ENCODE peak calls at places on chromosome 1, in nine cellular contexts. One of them, this sample, is unnamed. For H3K36me3, the result is how much of the 10 kb centered on the place peaks cover.

GRCh38 chr1:12473596-12474329 is 144.2 kb downstream of the DHRS3 start:
- DNase-seq in PC-3: no peak
- DNase-seq in cardiac muscle cell: no peak
- DNase-seq in ascending aorta: no peak
- DNase-seq in stomach: no peak
- DNase-seq in keratinocyte: no peak
- DNase-seq in effector memory CD4-positive, alpha-beta T cell: no peak
- DNase-seq in left lung: no peak
- DNase-seq in GM23248: no peak
- DNase-seq in this sample: no peak

GRCh38 chr1:59657873-59658465 is 156.8 kb upstream of the HOOK1 start:
- DNase-seq in effector memory CD4-positive, alpha-beta T cell: no peak
- DNase-seq in GM23248: no peak
- DNase-seq in left lung: no peak
- DNase-seq in cardiac muscle cell: no peak
- DNase-seq in stomach: no peak
- DNase-seq in ascending aorta: no peak
- DNase-seq in keratinocyte: no peak
- DNase-seq in PC-3: no peak
- DNase-seq in this sample: no peak

GRCh38 chr1:197173571-197174482 is 27.4 kb upstream of the ASPM start:
- DNase-seq in left lung: no peak
- DNase-seq in keratinocyte: no peak
- DNase-seq in GM23248: peak
- DNase-seq in cardiac muscle cell: peak
- DNase-seq in ascending aorta: no peak
- DNase-seq in PC-3: no peak
- DNase-seq in stomach: no peak
- DNase-seq in effector memory CD4-positive, alpha-beta T cell: no peak
- DNase-seq in this sample: no peak

GRCh38 chr1:101732221-101732620 is 264.5 kb downstream of the OLFM3 start:
- DNase-seq in stomach: no peak
- DNase-seq in PC-3: no peak
- DNase-seq in ascending aorta: no peak
- DNase-seq in effector memory CD4-positive, alpha-beta T cell: no peak
- DNase-seq in GM23248: no peak
- DNase-seq in cardiac muscle cell: no peak
- DNase-seq in left lung: no peak
- DNase-seq in keratinocyte: no peak
- DNase-seq in this sample: no peak

GRCh38 chr1:3114846-3115245 is 45.8 kb downstream of the PRDM16 start:
- DNase-seq in PC-3: no peak
- DNase-seq in cardiac muscle cell: no peak
- DNase-seq in keratinocyte: no peak
- DNase-seq in stomach: no peak
- DNase-seq in left lung: no peak
- DNase-seq in effector memory CD4-positive, alpha-beta T cell: no peak
- DNase-seq in ascending aorta: no peak
- DNase-seq in GM23248: no peak
- DNase-seq in this sample: no peak

GRCh38 chr1:10941891-10942541 is 70.4 kb upstream of the TARDBP start:
- DNase-seq in effector memory CD4-positive, alpha-beta T cell: peak
- DNase-seq in PC-3: peak
- DNase-seq in left lung: peak
- DNase-seq in GM23248: peak
- DNase-seq in stomach: peak
- DNase-seq in keratinocyte: no peak
- DNase-seq in cardiac muscle cell: peak
- DNase-seq in ascending aorta: no peak
- DNase-seq in this sample: no peak

GRCh38 chr1:27144349-27144748 is 10.6 kb downstream of the SLC9A1 start:
- DNase-seq in effector memory CD4-positive, alpha-beta T cell: no peak
- DNase-seq in cardiac muscle cell: no peak
- DNase-seq in PC-3: peak
- DNase-seq in stomach: peak
- DNase-seq in keratinocyte: no peak
- DNase-seq in ascending aorta: no peak
- DNase-seq in GM23248: no peak
- DNase-seq in left lung: no peak
- DNase-seq in this sample: no peak

GRCh38 chr1:92820551-92820950 is 11.3 kb upstream of the RPL5 start:
- DNase-seq in stomach: no peak
- DNase-seq in effector memory CD4-positive, alpha-beta T cell: no peak
- DNase-seq in keratinocyte: no peak
- DNase-seq in GM23248: peak
- DNase-seq in left lung: no peak
- DNase-seq in PC-3: no peak
- DNase-seq in cardiac muscle cell: no peak
- DNase-seq in ascending aorta: no peak
- DNase-seq in this sample: no peak

GRCh38 chr1:27887215-27888035 is 15.1 kb downstream of the THEMIS2 start:
- DNase-seq in left lung: no peak
- DNase-seq in keratinocyte: no peak
- DNase-seq in PC-3: no peak
- DNase-seq in effector memory CD4-positive, alpha-beta T cell: no peak
- DNase-seq in GM23248: no peak
- DNase-seq in ascending aorta: no peak
- DNase-seq in stomach: no peak
- DNase-seq in cardiac muscle cell: no peak
- DNase-seq in this sample: no peak

GRCh38 chr1:44806704-44807363 is at the start of gene DYNLT4:
- DNase-seq in effector memory CD4-positive, alpha-beta T cell: no peak
- DNase-seq in stomach: no peak
- DNase-seq in cardiac muscle cell: no peak
- DNase-seq in GM23248: no peak
- DNase-seq in keratinocyte: no peak
- DNase-seq in ascending aorta: peak
- DNase-seq in PC-3: no peak
- DNase-seq in left lung: no peak
- DNase-seq in this sample: peak

GRCh38 chr1:191016765-191017164 is 539.1 kb upstream of the BRINP3 start:
- DNase-seq in PC-3: no peak
- DNase-seq in stomach: no peak
- DNase-seq in cardiac muscle cell: no peak
- DNase-seq in left lung: no peak
- DNase-seq in keratinocyte: no peak
- DNase-seq in GM23248: no peak
- DNase-seq in ascending aorta: no peak
- DNase-seq in effector memory CD4-positive, alpha-beta T cell: no peak
- DNase-seq in this sample: no peak

GRCh38 chr1:202107321-202107761 is 15.4 kb upstream of the GPR37L1 start:
- DNase-seq in GM23248: no peak
- DNase-seq in effector memory CD4-positive, alpha-beta T cell: no peak
- DNase-seq in stomach: peak
- DNase-seq in cardiac muscle cell: no peak
- DNase-seq in keratinocyte: no peak
- DNase-seq in PC-3: peak
- DNase-seq in ascending aorta: no peak
- DNase-seq in left lung: peak
- DNase-seq in this sample: no peak

GRCh38 chr1:32336963-32337675 is 1.1 kb upstream of the MARCKSL1 start:
- DNase-seq in GM23248: peak
- DNase-seq in effector memory CD4-positive, alpha-beta T cell: peak
- DNase-seq in ascending aorta: no peak
- DNase-seq in cardiac muscle cell: peak
- DNase-seq in keratinocyte: no peak
- DNase-seq in PC-3: peak
- DNase-seq in stomach: peak
- DNase-seq in left lung: peak
- DNase-seq in this sample: no peak

GRCh38 chr1:17853241-17853640 is 98.1 kb downstream of the ACTL8 start:
- DNase-seq in GM23248: no peak
- DNase-seq in ascending aorta: no peak
- DNase-seq in stomach: no peak
- DNase-seq in PC-3: no peak
- DNase-seq in cardiac muscle cell: no peak
- DNase-seq in keratinocyte: no peak
- DNase-seq in left lung: no peak
- DNase-seq in effector memory CD4-positive, alpha-beta T cell: no peak
- DNase-seq in this sample: no peak

GRCh38 chr1:174671826-174672225 is 224.1 kb downstream of the GPR52 start:
- DNase-seq in effector memory CD4-positive, alpha-beta T cell: no peak
- DNase-seq in stomach: no peak
- DNase-seq in keratinocyte: no peak
- DNase-seq in cardiac muscle cell: no peak
- DNase-seq in left lung: no peak
- DNase-seq in ascending aorta: no peak
- DNase-seq in PC-3: no peak
- DNase-seq in GM23248: peak
- DNase-seq in this sample: no peak

GRCh38 chr1:202117898-202118371 is 4.8 kb upstream of the GPR37L1 start:
- DNase-seq in ascending aorta: no peak
- DNase-seq in effector memory CD4-positive, alpha-beta T cell: no peak
- DNase-seq in keratinocyte: no peak
- DNase-seq in GM23248: no peak
- DNase-seq in cardiac muscle cell: no peak
- DNase-seq in stomach: no peak
- DNase-seq in PC-3: no peak
- DNase-seq in left lung: peak
- DNase-seq in this sample: no peak

GRCh38 chr1:28288487-28288886 is 29.2 kb downstream of the SESN2 start:
- DNase-seq in effector memory CD4-positive, alpha-beta T cell: no peak
- DNase-seq in PC-3: no peak
- DNase-seq in stomach: no peak
- DNase-seq in keratinocyte: no peak
- DNase-seq in left lung: no peak
- DNase-seq in ascending aorta: no peak
- DNase-seq in GM23248: no peak
- DNase-seq in cardiac muscle cell: peak
- DNase-seq in this sample: no peak

GRCh38 chr1:202014915-202015676 is 4.7 kb downstream of the ELF3 start:
- DNase-seq in effector memory CD4-positive, alpha-beta T cell: no peak
- DNase-seq in stomach: peak
- DNase-seq in left lung: no peak
- DNase-seq in ascending aorta: no peak
- DNase-seq in PC-3: peak
- DNase-seq in GM23248: no peak
- DNase-seq in cardiac muscle cell: no peak
- DNase-seq in keratinocyte: no peak
- DNase-seq in this sample: no peak

GRCh38 chr1:153643100-153643499 is 9.2 kb downstream of the CHTOP start:
- DNase-seq in PC-3: no peak
- DNase-seq in stomach: no peak
- DNase-seq in GM23248: no peak
- DNase-seq in left lung: no peak
- DNase-seq in keratinocyte: no peak
- DNase-seq in ascending aorta: no peak
- DNase-seq in effector memory CD4-positive, alpha-beta T cell: no peak
- DNase-seq in cardiac muscle cell: no peak
- DNase-seq in this sample: peak
- H3K36me3 ChIP-seq in PC-3: half or more
- H3K36me3 ChIP-seq in stomach: half or more
- H3K36me3 ChIP-seq in GM23248: half or more
- H3K36me3 ChIP-seq in left lung: half or more
- H3K36me3 ChIP-seq in keratinocyte: half or more
- H3K36me3 ChIP-seq in ascending aorta: half or more
- H3K36me3 ChIP-seq in effector memory CD4-positive, alpha-beta T cell: half or more
- H3K36me3 ChIP-seq in cardiac muscle cell: half or more
- H3K36me3 ChIP-seq in this sample: half or more

GRCh38 chr1:110006516-110006915 is 22.0 kb downstream of the AHCYL1 start:
- DNase-seq in effector memory CD4-positive, alpha-beta T cell: no peak
- DNase-seq in keratinocyte: no peak
- DNase-seq in GM23248: no peak
- DNase-seq in cardiac muscle cell: no peak
- DNase-seq in ascending aorta: no peak
- DNase-seq in left lung: no peak
- DNase-seq in stomach: no peak
- DNase-seq in PC-3: no peak
- DNase-seq in this sample: no peak

GRCh38 chr1:110005971-110006370 is 21.4 kb downstream of the AHCYL1 start:
- DNase-seq in cardiac muscle cell: no peak
- DNase-seq in stomach: no peak
- DNase-seq in left lung: no peak
- DNase-seq in PC-3: peak
- DNase-seq in ascending aorta: no peak
- DNase-seq in keratinocyte: no peak
- DNase-seq in effector memory CD4-positive, alpha-beta T cell: no peak
- DNase-seq in GM23248: peak
- DNase-seq in this sample: no peak

GRCh38 chr1:110003747-110004428 is 19.3 kb downstream of the AHCYL1 start:
- DNase-seq in cardiac muscle cell: peak
- DNase-seq in GM23248: peak
- DNase-seq in PC-3: peak
- DNase-seq in stomach: peak
- DNase-seq in effector memory CD4-positive, alpha-beta T cell: no peak
- DNase-seq in keratinocyte: peak
- DNase-seq in left lung: no peak
- DNase-seq in ascending aorta: peak
- DNase-seq in this sample: peak

GRCh38 chr1:110004583-110004982 is 20.0 kb downstream of the AHCYL1 start:
- DNase-seq in PC-3: peak
- DNase-seq in keratinocyte: no peak
- DNase-seq in cardiac muscle cell: no peak
- DNase-seq in left lung: no peak
- DNase-seq in ascending aorta: no peak
- DNase-seq in stomach: no peak
- DNase-seq in GM23248: no peak
- DNase-seq in effector memory CD4-positive, alpha-beta T cell: no peak
- DNase-seq in this sample: no peak

DNA sequence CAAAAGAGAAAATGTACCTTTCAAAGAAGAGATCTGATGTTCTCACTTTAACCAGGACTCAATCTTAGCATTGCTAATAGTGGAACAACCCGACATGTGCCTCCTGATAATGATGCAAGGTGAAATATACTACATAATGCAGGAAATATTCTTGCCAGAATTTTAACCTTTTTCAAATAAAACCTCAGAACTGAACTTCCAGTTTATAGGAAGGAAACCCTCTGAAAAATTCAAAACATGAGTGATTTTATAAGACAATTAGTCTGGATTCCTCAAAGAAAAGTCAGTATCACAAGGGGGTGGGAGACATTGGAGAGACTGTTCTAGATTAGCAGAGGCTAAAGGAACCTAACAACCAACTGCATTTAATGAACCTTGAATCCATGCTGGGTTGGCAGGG is 18.1 kb downstream of the AHCYL1 start:
- DNase-seq in cardiac muscle cell: no peak
- DNase-seq in left lung: no peak
- DNase-seq in PC-3: no peak
- DNase-seq in ascending aorta: no peak
- DNase-seq in keratinocyte: no peak
- DNase-seq in GM23248: no peak
- DNase-seq in stomach: no peak
- DNase-seq in effector memory CD4-positive, alpha-beta T cell: no peak
- DNase-seq in this sample: no peak
- H3K27ac ChIP-seq in cardiac muscle cell: peak
- H3K27ac ChIP-seq in left lung: no peak
- H3K27ac ChIP-seq in PC-3: peak
- H3K27ac ChIP-seq in ascending aorta: peak
- H3K27ac ChIP-seq in keratinocyte: peak
- H3K27ac ChIP-seq in GM23248: peak
- H3K27ac ChIP-seq in stomach: no peak
- H3K27ac ChIP-seq in effector memory CD4-positive, alpha-beta T cell: no peak
- H3K27ac ChIP-seq in this sample: no peak

GRCh38 chr1:208606976-208607375 is 362.8 kb upstream of the PLXNA2 start:
- DNase-seq in keratinocyte: no peak
- DNase-seq in GM23248: no peak
- DNase-seq in effector memory CD4-positive, alpha-beta T cell: no peak
- DNase-seq in PC-3: no peak
- DNase-seq in cardiac muscle cell: no peak
- DNase-seq in left lung: no peak
- DNase-seq in ascending aorta: no peak
- DNase-seq in stomach: no peak
- DNase-seq in this sample: no peak
- H3K36me3 ChIP-seq in keratinocyte: under half
- H3K36me3 ChIP-seq in GM23248: under half
- H3K36me3 ChIP-seq in effector memory CD4-positive, alpha-beta T cell: under half
- H3K36me3 ChIP-seq in PC-3: under half
- H3K36me3 ChIP-seq in cardiac muscle cell: under half
- H3K36me3 ChIP-seq in left lung: under half
- H3K36me3 ChIP-seq in ascending aorta: under half
- H3K36me3 ChIP-seq in stomach: under half
- H3K36me3 ChIP-seq in this sample: under half

GRCh38 chr1:31073044-31073443 is 7.5 kb upstream of the PUM1 start:
- DNase-seq in ascending aorta: no peak
- DNase-seq in keratinocyte: no peak
- DNase-seq in PC-3: no peak
- DNase-seq in GM23248: no peak
- DNase-seq in cardiac muscle cell: no peak
- DNase-seq in stomach: no peak
- DNase-seq in effector memory CD4-positive, alpha-beta T cell: no peak
- DNase-seq in left lung: no peak
- DNase-seq in this sample: no peak
- H3K27ac ChIP-seq in ascending aorta: no peak
- H3K27ac ChIP-seq in keratinocyte: no peak
- H3K27ac ChIP-seq in PC-3: no peak
- H3K27ac ChIP-seq in GM23248: no peak
- H3K27ac ChIP-seq in cardiac muscle cell: no peak
- H3K27ac ChIP-seq in stomach: no peak
- H3K27ac ChIP-seq in effector memory CD4-positive, alpha-beta T cell: no peak
- H3K27ac ChIP-seq in left lung: no peak
- H3K27ac ChIP-seq in this sample: no peak

This sample was measured in suprapubic skin.